ENCODE peak calls at places on chromosome 7, in six cellular contexts. One of them, this sample, is unnamed.

GRCh38 chr7:112799473-112799872 is 9.3 kb upstream of the TMEM168 start:
- DNase-seq in heart left ventricle: no peak
- DNase-seq in chondrocyte: no peak
- DNase-seq in fibroblast of pulmonary artery: no peak
- DNase-seq in left ventricle myocardium inferior: no peak
- DNase-seq in HFF-Myc: no peak
- DNase-seq in this sample: no peak

GRCh38 chr7:137913985-137914384 is 67.2 kb upstream of the DGKI start:
- DNase-seq in fibroblast of pulmonary artery: no peak
- DNase-seq in left ventricle myocardium inferior: no peak
- DNase-seq in chondrocyte: no peak
- DNase-seq in heart left ventricle: no peak
- DNase-seq in HFF-Myc: no peak
- DNase-seq in this sample: no peak

GRCh38 chr7:77506899-77507298 is 30.2 kb upstream of the PTPN12 start:
- DNase-seq in chondrocyte: no peak
- DNase-seq in fibroblast of pulmonary artery: no peak
- DNase-seq in left ventricle myocardium inferior: no peak
- DNase-seq in HFF-Myc: no peak
- DNase-seq in heart left ventricle: no peak
- DNase-seq in this sample: no peak

GRCh38 chr7:101608772-101609713 is 20.1 kb downstream of the MYL10 start:
- DNase-seq in chondrocyte: no peak
- DNase-seq in left ventricle myocardium inferior: no peak
- DNase-seq in heart left ventricle: no peak
- DNase-seq in fibroblast of pulmonary artery: no peak
- DNase-seq in HFF-Myc: no peak
- DNase-seq in this sample: no peak

GRCh38 chr7:116630932-116631449 is 41.0 kb upstream of the MET start:
- DNase-seq in chondrocyte: no peak
- DNase-seq in heart left ventricle: peak; percentile 20
- DNase-seq in left ventricle myocardium inferior: peak; percentile 43
- DNase-seq in fibroblast of pulmonary artery: peak; percentile 76
- DNase-seq in HFF-Myc: peak; percentile 20
- DNase-seq in this sample: no peak

GRCh38 chr7:107813524-107813923 is 10.5 kb upstream of the SLC26A3 start:
- DNase-seq in fibroblast of pulmonary artery: no peak
- DNase-seq in left ventricle myocardium inferior: no peak
- DNase-seq in heart left ventricle: no peak
- DNase-seq in HFF-Myc: no peak
- DNase-seq in chondrocyte: no peak
- DNase-seq in this sample: peak; percentile 75

GRCh38 chr7:140645166-140645565 is 4.6 kb upstream of the DENND2A start:
- DNase-seq in left ventricle myocardium inferior: no peak
- DNase-seq in HFF-Myc: no peak
- DNase-seq in heart left ventricle: no peak
- DNase-seq in chondrocyte: peak; percentile 28
- DNase-seq in fibroblast of pulmonary artery: no peak
- DNase-seq in this sample: peak; percentile 39

GRCh38 chr7:18700147-18700546 is 204.6 kb downstream of the HDAC9 start:
- DNase-seq in chondrocyte: no peak
- DNase-seq in left ventricle myocardium inferior: no peak
- DNase-seq in heart left ventricle: no peak
- DNase-seq in HFF-Myc: no peak
- DNase-seq in fibroblast of pulmonary artery: no peak
- DNase-seq in this sample: peak; percentile 22

GRCh38 chr7:17532861-17533404 is 234.5 kb downstream of the AHR start:
- DNase-seq in chondrocyte: no peak
- DNase-seq in fibroblast of pulmonary artery: peak; percentile 79
- DNase-seq in left ventricle myocardium inferior: no peak
- DNase-seq in HFF-Myc: no peak
- DNase-seq in heart left ventricle: no peak
- DNase-seq in this sample: no peak

DNA sequence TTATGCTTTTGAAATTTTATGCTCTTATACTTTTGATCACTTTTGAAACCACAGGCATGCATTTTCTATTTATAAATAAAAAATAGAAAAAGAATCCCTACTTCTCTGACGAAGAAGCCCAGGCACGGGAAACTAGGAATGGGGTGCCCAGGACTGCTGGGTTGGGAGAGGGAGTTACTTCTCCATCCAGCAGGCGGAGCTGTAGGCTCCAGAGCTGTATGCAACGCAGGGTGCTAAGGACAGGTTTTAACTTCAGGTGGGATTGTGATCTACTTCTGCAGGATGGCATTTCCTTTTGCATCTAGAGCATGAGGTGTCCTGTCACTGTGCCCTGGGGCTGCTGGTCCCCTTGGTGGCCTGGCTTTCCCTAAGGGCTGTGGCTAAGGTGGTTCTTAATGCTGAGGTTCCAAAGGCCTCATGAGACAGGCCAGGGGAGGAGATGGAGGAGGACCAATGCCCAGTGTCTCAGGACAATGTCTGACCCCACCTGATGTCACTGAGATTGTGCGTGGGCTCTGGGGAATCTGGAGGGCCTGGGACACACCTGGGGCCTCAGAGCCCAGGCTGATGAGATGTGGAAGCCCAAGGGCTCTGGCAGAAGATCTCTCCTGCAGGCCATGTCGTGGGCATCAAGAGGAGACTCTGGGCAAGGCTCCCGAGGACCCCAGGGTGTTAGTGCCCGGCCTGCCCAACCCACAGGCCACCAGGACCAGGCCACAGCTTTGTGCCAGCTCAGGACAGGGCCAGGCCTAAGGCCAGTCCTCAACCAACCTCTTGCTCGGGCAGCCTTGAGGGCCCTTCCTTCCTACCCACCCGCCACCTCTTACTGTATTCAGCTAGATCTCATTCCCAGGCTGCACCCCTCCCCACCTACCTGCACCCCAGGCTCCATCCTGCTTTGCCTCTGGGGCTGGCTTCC is 507 bp downstream of the CCDC201 start:
- DNase-seq in chondrocyte: no peak
- DNase-seq in fibroblast of pulmonary artery: no peak
- DNase-seq in left ventricle myocardium inferior: no peak
- DNase-seq in HFF-Myc: no peak
- DNase-seq in heart left ventricle: no peak
- DNase-seq in this sample: no peak
- TF ChIP-seq CTCF in chondrocyte: peak; percentile 77
- TF ChIP-seq CTCF in fibroblast of pulmonary artery: peak; percentile 74
- TF ChIP-seq CTCF in left ventricle myocardium inferior: peak; percentile 51
- TF ChIP-seq CTCF in HFF-Myc: peak; percentile 57
- TF ChIP-seq CTCF in heart left ventricle: no peak
- TF ChIP-seq CTCF in this sample: no peak

GRCh38 chr7:1020849-1021251 is 23.5 kb upstream of the GPR146 start:
- DNase-seq in left ventricle myocardium inferior: no peak
- DNase-seq in heart left ventricle: no peak
- DNase-seq in HFF-Myc: no peak
- DNase-seq in chondrocyte: peak; percentile 82
- DNase-seq in fibroblast of pulmonary artery: no peak
- DNase-seq in this sample: no peak
- TF ChIP-seq CTCF in left ventricle myocardium inferior: peak; percentile 47
- TF ChIP-seq CTCF in heart left ventricle: no peak
- TF ChIP-seq CTCF in HFF-Myc: peak; percentile 23
- TF ChIP-seq CTCF in chondrocyte: peak; percentile 44
- TF ChIP-seq CTCF in fibroblast of pulmonary artery: no peak
- TF ChIP-seq CTCF in this sample: no peak

GRCh38 chr7:1123721-1124120 is 35.8 kb downstream of the GPER1 start:
- DNase-seq in left ventricle myocardium inferior: peak; percentile 87
- DNase-seq in heart left ventricle: peak; percentile 82
- DNase-seq in HFF-Myc: no peak
- DNase-seq in fibroblast of pulmonary artery: peak; percentile 90
- DNase-seq in chondrocyte: peak; percentile 92
- DNase-seq in this sample: no peak
- TF ChIP-seq CTCF in left ventricle myocardium inferior: peak; percentile 79
- TF ChIP-seq CTCF in heart left ventricle: peak; percentile 31
- TF ChIP-seq CTCF in HFF-Myc: peak; percentile 42
- TF ChIP-seq CTCF in fibroblast of pulmonary artery: peak; percentile 75
- TF ChIP-seq CTCF in chondrocyte: peak; percentile 89
- TF ChIP-seq CTCF in this sample: no peak

DNA sequence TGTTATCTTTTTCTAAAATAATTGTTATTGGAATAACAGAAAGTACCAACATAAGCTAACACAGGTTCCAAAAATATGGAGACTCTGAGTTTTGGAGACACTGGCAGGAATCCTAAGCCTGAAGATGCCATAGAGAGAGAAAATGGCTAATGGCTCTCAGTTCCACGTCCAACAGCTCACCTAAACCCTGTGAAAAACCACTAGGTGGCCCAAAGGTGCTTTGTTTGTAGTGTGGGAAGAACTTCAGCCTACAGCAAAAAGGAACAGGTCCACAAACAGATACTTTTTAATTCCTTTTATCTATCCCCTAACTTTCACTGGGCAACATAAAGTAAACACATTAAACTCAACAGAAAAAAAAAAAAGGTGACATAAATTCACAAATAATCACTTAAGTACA is 272.3 kb downstream of the SEMA3D start:
- DNase-seq in left ventricle myocardium inferior: no peak
- DNase-seq in HFF-Myc: no peak
- DNase-seq in chondrocyte: no peak
- DNase-seq in fibroblast of pulmonary artery: no peak
- DNase-seq in heart left ventricle: no peak
- DNase-seq in this sample: no peak
- TF ChIP-seq CTCF in left ventricle myocardium inferior: peak; percentile 48
- TF ChIP-seq CTCF in HFF-Myc: no peak
- TF ChIP-seq CTCF in chondrocyte: no peak
- TF ChIP-seq CTCF in fibroblast of pulmonary artery: peak; percentile 3
- TF ChIP-seq CTCF in heart left ventricle: no peak
- TF ChIP-seq CTCF in this sample: no peak

GRCh38 chr7:76330673-76331072 is 28.1 kb downstream of the YWHAG start:
- DNase-seq in fibroblast of pulmonary artery: no peak
- DNase-seq in chondrocyte: no peak
- DNase-seq in heart left ventricle: no peak
- DNase-seq in left ventricle myocardium inferior: no peak
- DNase-seq in HFF-Myc: no peak
- DNase-seq in this sample: no peak
- TF ChIP-seq CTCF in fibroblast of pulmonary artery: no peak
- TF ChIP-seq CTCF in chondrocyte: no peak
- TF ChIP-seq CTCF in heart left ventricle: no peak
- TF ChIP-seq CTCF in left ventricle myocardium inferior: no peak
- TF ChIP-seq CTCF in HFF-Myc: peak; percentile 7
- TF ChIP-seq CTCF in this sample: no peak

GRCh38 chr7:133854739-133855138 is 272.4 kb upstream of the LRGUK start:
- DNase-seq in fibroblast of pulmonary artery: peak; percentile 66
- DNase-seq in left ventricle myocardium inferior: no peak
- DNase-seq in chondrocyte: no peak
- DNase-seq in heart left ventricle: no peak
- DNase-seq in HFF-Myc: peak; percentile 45
- DNase-seq in this sample: no peak
- TF ChIP-seq CTCF in fibroblast of pulmonary artery: peak; percentile 45
- TF ChIP-seq CTCF in left ventricle myocardium inferior: peak; percentile 43
- TF ChIP-seq CTCF in chondrocyte: peak; percentile 77
- TF ChIP-seq CTCF in heart left ventricle: peak; percentile 32
- TF ChIP-seq CTCF in HFF-Myc: no peak
- TF ChIP-seq CTCF in this sample: peak; percentile 42

DNA sequence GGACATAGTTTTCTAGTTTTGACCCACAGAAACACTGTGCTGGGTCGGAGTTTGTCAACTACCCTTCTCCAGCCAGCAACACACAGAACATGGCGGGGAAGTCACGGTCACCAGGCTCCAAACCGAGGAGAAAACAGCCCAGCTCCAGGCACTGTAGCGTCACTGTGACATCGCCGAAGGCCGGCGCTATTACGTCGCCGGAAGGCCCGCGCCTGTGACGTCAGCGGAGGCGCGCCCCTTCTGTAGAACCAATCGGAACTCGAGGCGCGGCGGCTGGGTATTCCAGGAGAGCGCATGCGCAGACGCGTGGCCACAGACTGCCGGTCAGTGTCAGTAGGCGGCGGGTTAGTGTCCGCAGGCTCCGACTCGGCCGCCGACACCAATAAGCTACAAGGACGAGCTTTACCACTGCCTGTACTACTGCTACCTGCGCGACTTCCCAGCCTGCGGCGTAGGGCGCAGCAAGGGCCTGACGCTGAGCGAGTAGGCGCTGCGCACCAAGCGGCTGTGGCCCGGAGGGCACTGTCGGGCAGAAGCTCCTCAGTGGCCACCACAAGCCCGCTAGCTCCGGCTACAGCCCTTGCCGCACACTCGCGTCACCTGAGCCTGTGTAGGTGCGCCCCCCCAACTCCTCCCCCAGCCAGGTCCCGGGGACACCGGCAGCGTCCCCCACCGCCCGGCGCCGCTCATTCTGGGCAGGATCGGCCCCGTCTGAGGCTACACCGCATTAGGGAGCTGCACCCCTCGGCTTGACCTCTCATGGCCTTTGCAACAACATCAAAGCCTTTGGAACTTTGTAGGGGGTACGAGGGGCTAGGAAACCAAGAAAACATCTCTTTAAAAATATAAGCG is 35.1 kb upstream of the SRRM3 start:
- DNase-seq in HFF-Myc: peak; percentile 74
- DNase-seq in left ventricle myocardium inferior: peak; percentile 99
- DNase-seq in fibroblast of pulmonary artery: peak; percentile 97
- DNase-seq in chondrocyte: peak; percentile 99
- DNase-seq in heart left ventricle: peak; percentile 97
- DNase-seq in this sample: peak; percentile 94
- TF ChIP-seq CTCF in HFF-Myc: peak; percentile 9
- TF ChIP-seq CTCF in left ventricle myocardium inferior: peak; percentile 44
- TF ChIP-seq CTCF in fibroblast of pulmonary artery: peak; percentile 11
- TF ChIP-seq CTCF in chondrocyte: peak; percentile 68
- TF ChIP-seq CTCF in heart left ventricle: no peak
- TF ChIP-seq CTCF in this sample: no peak

GRCh38 chr7:57867884-57868701 is 418.1 kb downstream of the ZNF716 start:
- DNase-seq in heart left ventricle: no peak
- DNase-seq in chondrocyte: no peak
- DNase-seq in fibroblast of pulmonary artery: peak; percentile 2
- DNase-seq in left ventricle myocardium inferior: peak; percentile 14
- DNase-seq in HFF-Myc: no peak
- DNase-seq in this sample: no peak

GRCh38 chr7:57868771-57869483 is 418.9 kb downstream of the ZNF716 start:
- DNase-seq in chondrocyte: no peak
- DNase-seq in heart left ventricle: no peak
- DNase-seq in HFF-Myc: no peak
- DNase-seq in left ventricle myocardium inferior: no peak
- DNase-seq in fibroblast of pulmonary artery: peak; percentile 0
- DNase-seq in this sample: no peak
- TF ChIP-seq CTCF in chondrocyte: no peak
- TF ChIP-seq CTCF in heart left ventricle: no peak
- TF ChIP-seq CTCF in HFF-Myc: no peak
- TF ChIP-seq CTCF in left ventricle myocardium inferior: no peak
- TF ChIP-seq CTCF in fibroblast of pulmonary artery: no peak
- TF ChIP-seq CTCF in this sample: no peak

GRCh38 chr7:90596745-90597526 is 815 bp downstream of the CDK14 start:
- DNase-seq in heart left ventricle: no peak
- DNase-seq in chondrocyte: no peak
- DNase-seq in HFF-Myc: no peak
- DNase-seq in fibroblast of pulmonary artery: peak; percentile 58
- DNase-seq in left ventricle myocardium inferior: no peak
- DNase-seq in this sample: no peak

GRCh38 chr7:90597527-90597871 is 1.4 kb downstream of the CDK14 start:
- DNase-seq in chondrocyte: no peak
- DNase-seq in left ventricle myocardium inferior: no peak
- DNase-seq in heart left ventricle: no peak
- DNase-seq in HFF-Myc: no peak
- DNase-seq in fibroblast of pulmonary artery: no peak
- DNase-seq in this sample: no peak

GRCh38 chr7:90594791-90595317 is 1.3 kb upstream of the CDK14 start:
- DNase-seq in heart left ventricle: peak; percentile 65
- DNase-seq in HFF-Myc: peak; percentile 27
- DNase-seq in left ventricle myocardium inferior: peak; percentile 39
- DNase-seq in chondrocyte: no peak
- DNase-seq in fibroblast of pulmonary artery: peak; percentile 92
- DNase-seq in this sample: no peak

GRCh38 chr7:90595341-90595800 is 750 bp upstream of the CDK14 start:
- DNase-seq in left ventricle myocardium inferior: no peak
- DNase-seq in chondrocyte: no peak
- DNase-seq in heart left ventricle: no peak
- DNase-seq in HFF-Myc: no peak
- DNase-seq in fibroblast of pulmonary artery: peak; percentile 39
- DNase-seq in this sample: no peak

GRCh38 chr7:90595801-90596683 is at the start of gene CDK14:
- DNase-seq in HFF-Myc: no peak
- DNase-seq in heart left ventricle: peak; percentile 78
- DNase-seq in chondrocyte: peak; percentile 95
- DNase-seq in fibroblast of pulmonary artery: peak; percentile 68
- DNase-seq in left ventricle myocardium inferior: peak; percentile 88
- DNase-seq in this sample: peak; percentile 62
- TF ChIP-seq CTCF in HFF-Myc: peak; percentile 40
- TF ChIP-seq CTCF in heart left ventricle: peak; percentile 25
- TF ChIP-seq CTCF in chondrocyte: peak; percentile 76
- TF ChIP-seq CTCF in fibroblast of pulmonary artery: peak; percentile 11
- TF ChIP-seq CTCF in left ventricle myocardium inferior: peak; percentile 63
- TF ChIP-seq CTCF in this sample: peak; percentile 21

This sample was measured in activated CD8-positive, alpha-beta T cell treated with anti-CD3 and anti-CD28 coated beads for 36 hours.